ENCODE peak calls at places on chromosomes 12 and 14, in eight cellular contexts. S, V, U, G, C, J, Z and E are unnamed samples.

GRCh38 chr12:46110220-46110700 is 119.9 kb upstream of the SCAF11 start:
- DNase-seq in S (no peak), V (no peak), U (no peak), G (no peak), C (no peak), J (no peak), Z (no peak), E (no peak)

GRCh38 chr14:61281186-61281676 is at the start of gene TMEM30B:
- DNase-seq in S (peak), V (no peak), U (no peak), G (peak), C (no peak), J (no peak), Z (no peak), E (no peak)

GRCh38 chr12:58915634-58916033 is 4.7 kb downstream of the LRIG3 start:
- DNase-seq in S (no peak), V (peak), U (peak), G (no peak), C (no peak), J (no peak), Z (no peak), E (peak)

GRCh38 chr12:69633061-69633460 is 22.4 kb upstream of the LRRC10 start:
- DNase-seq in S (no peak), V (no peak), U (no peak), G (no peak), C (no peak), J (no peak), Z (no peak), E (no peak)

GRCh38 chr12:54262403-54262925 is 17.5 kb downstream of the CBX5 start:
- DNase-seq in S (no peak), V (peak), U (peak), G (no peak), C (no peak), J (no peak), Z (no peak), E (no peak)

GRCh38 chr14:75561013-75561432 is 17.4 kb upstream of the FLVCR2 start:
- DNase-seq in S (peak), V (peak), U (peak), G (peak), C (peak), J (peak), Z (peak), E (no peak)

GRCh38 chr12:10612954-10613333 is 465 bp downstream of the MAGOHB start:
- DNase-seq in S (no peak), V (no peak), U (no peak), G (no peak), C (peak), J (no peak), Z (peak), E (no peak)

GRCh38 chr14:104586832-104587620 is 7.5 kb downstream of the C14orf180 start:
- DNase-seq in S (no peak), V (peak), U (no peak), G (no peak), C (no peak), J (no peak), Z (no peak), E (no peak)

GRCh38 chr12:127926004-127926403 is 341.0 kb upstream of the TMEM132C start:
- DNase-seq in S (no peak), V (no peak), U (peak), G (no peak), C (peak), J (no peak), Z (peak), E (peak)

GRCh38 chr12:45663452-45663851 is 66.1 kb upstream of the ARID2 start:
- DNase-seq in S (no peak), V (no peak), U (no peak), G (no peak), C (no peak), J (no peak), Z (no peak), E (no peak)

GRCh38 chr14:81031488-81031887 is 76.1 kb downstream of the TSHR start:
- DNase-seq in S (no peak), V (no peak), U (no peak), G (no peak), C (no peak), J (no peak), Z (no peak), E (no peak)

GRCh38 chr14:104425763-104426691 is 153.5 kb upstream of the C14orf180 start:
- DNase-seq in S (no peak), V (no peak), U (no peak), G (no peak), C (no peak), J (no peak), Z (no peak), E (no peak)

GRCh38 chr12:24661657-24662096 is 287.2 kb downstream of the BCAT1 start:
- DNase-seq in S (no peak), V (peak), U (peak), G (no peak), C (peak), J (no peak), Z (no peak), E (no peak)

GRCh38 chr12:107388263-107388662 is 294.9 kb upstream of the CRY1 start:
- DNase-seq in S (no peak), V (no peak), U (no peak), G (no peak), C (no peak), J (no peak), Z (no peak), E (no peak)

GRCh38 chr12:51913071-51914033 is 6.0 kb downstream of the ACVRL1 start:
- DNase-seq in S (no peak), V (no peak), U (no peak), G (no peak), C (no peak), J (no peak), Z (no peak), E (no peak)

GRCh38 chr12:117118838-117119591 is 19.8 kb upstream of the TESC start:
- DNase-seq in S (no peak), V (no peak), U (no peak), G (no peak), C (no peak), J (peak), Z (no peak), E (no peak)

GRCh38 chr12:91381309-91381804 is 198.7 kb upstream of the DCN start:
- DNase-seq in S (no peak), V (peak), U (peak), G (peak), C (peak), J (no peak), Z (peak), E (peak)

GRCh38 chr14:93926873-93927571 is at the start of gene FAM181A:
- DNase-seq in S (no peak), V (no peak), U (no peak), G (no peak), C (peak), J (no peak), Z (no peak), E (peak)

GRCh38 chr12:66164349-66164821 is 5.4 kb downstream of the TMBIM4 start:
- DNase-seq in S (no peak), V (no peak), U (no peak), G (no peak), C (no peak), J (no peak), Z (no peak), E (no peak)

GRCh38 chr12:2267624-2268477 is 215.1 kb downstream of the CACNA1C start:
- DNase-seq in S (no peak), V (peak), U (peak), G (no peak), C (no peak), J (no peak), Z (no peak), E (no peak)

GRCh38 chr12:47999816-48000215 is 4.5 kb downstream of the COL2A1 start:
- DNase-seq in S (no peak), V (no peak), U (no peak), G (no peak), C (no peak), J (no peak), Z (no peak), E (no peak)

GRCh38 chr12:75977952-75978671 is 53.5 kb downstream of the PHLDA1 start:
- DNase-seq in S (peak), V (peak), U (peak), G (no peak), C (no peak), J (peak), Z (peak), E (no peak)

GRCh38 chr12:5945071-5946008 is at the start of gene ANO2:
- DNase-seq in S (no peak), V (peak), U (peak), G (no peak), C (no peak), J (peak), Z (peak), E (no peak)

GRCh38 chr12:120352117-120352516 is 16.8 kb downstream of the MSI1 start:
- DNase-seq in S (no peak), V (peak), U (peak), G (no peak), C (no peak), J (no peak), Z (no peak), E (no peak)

GRCh38 chr12:70267550-70267949 is 24.3 kb downstream of the CNOT2 start:
- DNase-seq in S (no peak), V (no peak), U (peak), G (no peak), C (no peak), J (no peak), Z (no peak), E (no peak)

GRCh38 chr12:131430158-131430772 is 280.6 kb upstream of the SFSWAP start:
- DNase-seq in S (no peak), V (no peak), U (no peak), G (no peak), C (no peak), J (no peak), Z (no peak), E (no peak)

GRCh38 chr14:103483600-103483999 is 39.0 kb downstream of the CKB start:
- DNase-seq in S (no peak), V (peak), U (peak), G (no peak), C (no peak), J (no peak), Z (no peak), E (no peak)